ENCODE peak calls at places on chromosomes 12 and 14, in five cellular contexts. S, K, O, F and Y are unnamed samples.

GRCh38 chr14:23366163-23366921 is 1.4 kb upstream of the EFS start:
- DNase-seq in O (no peak), F (peak), S (peak), K (peak), Y (peak)

GRCh38 chr12:52710744-52711143 is 7.4 kb upstream of the KRT77 start:
- DNase-seq in K (no peak), O (no peak), F (no peak), S (no peak), Y (no peak)

GRCh38 chr14:95683793-95684192 is 2.4 kb upstream of the TCL1B start:
- DNase-seq in S (no peak), K (no peak), F (no peak), O (peak), Y (no peak)

GRCh38 chr12:6827437-6827894 is 741 bp upstream of the P3H3 start:
- DNase-seq in S (peak), K (peak), O (peak), F (peak), Y (peak)

GRCh38 chr12:20646239-20646827 is 48.8 kb upstream of the SLCO1C1 start:
- DNase-seq in F (peak), S (no peak), O (peak), K (no peak), Y (no peak)

GRCh38 chr14:104715871-104716270 is 8.2 kb upstream of the ADSS1 start:
- DNase-seq in S (no peak), O (no peak), F (no peak), K (no peak), Y (no peak)

GRCh38 chr12:112978163-112979081 is at the start of gene OAS2:
- DNase-seq in O (peak), K (peak), F (peak), S (peak), Y (peak)

GRCh38 chr12:114342651-114343050 is 63.3 kb downstream of the TBX5 start:
- DNase-seq in F (no peak), O (no peak), S (no peak), K (no peak), Y (no peak)

GRCh38 chr14:68663385-68664076 is 129.3 kb downstream of the ZFP36L1 start:
- DNase-seq in O (no peak), K (no peak), S (peak), F (no peak), Y (no peak)

GRCh38 chr14:94919896-94920295 is 150.0 kb upstream of the GSC start:
- DNase-seq in O (no peak), K (no peak), F (no peak), S (no peak), Y (no peak)

GRCh38 chr14:102500724-102501123 is 8.9 kb downstream of the ANKRD9 start:
- DNase-seq in F (no peak), S (no peak), K (no peak), O (no peak), Y (no peak)

DNA sequence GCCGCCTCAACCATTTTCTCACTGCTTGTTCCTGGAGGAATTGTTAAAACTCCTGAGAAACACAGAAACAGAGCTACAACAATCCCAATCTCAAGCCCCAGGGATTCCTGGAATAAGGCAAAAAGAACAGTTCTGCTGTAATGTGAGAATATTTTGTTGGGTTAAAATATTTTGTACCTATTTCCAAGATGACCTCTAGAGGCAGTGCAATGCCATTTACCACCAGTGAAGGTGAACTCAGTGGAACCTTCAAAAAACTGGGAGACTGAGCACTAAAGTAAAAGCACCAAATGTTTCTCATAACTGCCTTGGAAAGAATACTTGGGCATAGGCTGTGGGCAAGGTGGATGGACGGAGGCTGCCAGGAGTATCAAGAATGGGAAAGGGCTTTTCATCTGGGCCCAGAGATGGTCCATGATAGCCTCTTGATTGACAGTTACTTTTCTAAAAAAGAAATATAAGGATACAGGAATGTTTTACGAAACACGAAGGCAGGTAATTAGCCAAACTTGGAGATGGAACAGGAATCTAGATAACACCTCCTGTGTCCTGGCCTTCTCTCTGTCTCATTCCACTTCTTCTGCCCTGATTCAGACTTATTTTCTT is 334.0 kb upstream of the FLRT2 start:
- DNase-seq in F (no peak), S (no peak), O (no peak), K (no peak), Y (no peak)
- TF ChIP-seq CTCF in F (no peak), S (no peak), O (peak), K (no peak), Y (no peak)

DNA sequence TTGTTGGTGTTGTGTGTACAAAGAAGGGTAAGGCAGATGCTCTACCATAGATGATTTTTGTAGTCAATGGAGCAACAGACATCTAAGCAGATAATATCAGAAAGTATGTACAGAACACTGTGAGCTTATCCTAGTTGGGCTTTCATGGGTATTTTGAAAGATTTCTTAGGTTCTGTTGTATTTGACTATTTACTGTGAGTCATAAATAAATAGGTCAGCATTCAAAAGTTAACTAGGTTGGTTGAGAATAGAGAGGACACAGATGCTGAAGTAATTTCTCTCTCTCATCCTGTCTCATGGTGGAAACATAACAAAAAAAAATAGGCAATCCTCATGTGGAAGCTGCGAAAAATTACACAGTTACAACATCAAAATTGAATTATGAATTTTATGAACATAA is 413.5 kb downstream of the CCDC91 start:
- DNase-seq in O (no peak), F (no peak), K (no peak), S (no peak), Y (no peak)
- TF ChIP-seq POLR2A in O (no peak), F (no peak), K (no peak), S (no peak), Y (no peak)

DNA sequence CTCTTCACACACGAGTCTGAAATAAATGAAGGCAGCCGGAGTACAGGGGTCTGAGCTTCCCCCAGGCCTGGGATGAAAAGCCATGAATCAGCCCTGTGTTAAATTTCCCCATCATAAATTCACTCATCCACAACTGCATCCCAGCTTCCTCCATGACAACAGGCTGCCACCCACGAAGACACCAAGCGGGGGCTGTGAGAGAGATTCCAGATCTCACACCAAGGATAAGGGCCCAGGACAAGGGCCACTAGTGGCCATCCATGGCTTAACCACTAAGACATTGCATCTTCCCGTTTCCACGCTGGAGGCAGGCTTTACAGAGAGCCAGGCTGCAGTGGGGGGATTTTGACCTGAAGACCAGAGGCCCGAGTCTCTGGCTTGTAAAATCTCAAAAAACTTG is 94.0 kb upstream of the NCOR2 start:
- DNase-seq in S (no peak), F (no peak), K (no peak), O (no peak), Y (no peak)
- TF ChIP-seq CTCF in S (no peak), F (peak), K (no peak), O (no peak), Y (no peak)

GRCh38 chr12:76028649-76029277 is 2.8 kb downstream of the PHLDA1 start:
- DNase-seq in K (no peak), F (no peak), S (no peak), O (peak), Y (no peak)

GRCh38 chr12:76031414-76032042 is at the start of gene PHLDA1:
- DNase-seq in K (peak), O (peak), F (peak), S (peak), Y (peak)

GRCh38 chr12:76031081-76031413 is 529 bp downstream of the PHLDA1 start:
- DNase-seq in O (no peak), K (no peak), F (no peak), S (no peak), Y (no peak)

GRCh38 chr12:76030378-76031080 is 1.0 kb downstream of the PHLDA1 start:
- DNase-seq in F (no peak), S (peak), O (no peak), K (peak), Y (no peak)

GRCh38 chr12:76029982-76030377 is 1.6 kb downstream of the PHLDA1 start:
- DNase-seq in F (no peak), O (no peak), K (no peak), S (no peak), Y (no peak)
- TF ChIP-seq POLR2A in F (no peak), O (no peak), K (no peak), S (no peak), Y (no peak)

GRCh38 chr14:43540948-43541347 is 966.1 kb downstream of the FSCB start:
- DNase-seq in S (no peak), K (no peak), F (no peak), O (peak), Y (no peak)
- TF ChIP-seq CTCF in S (no peak), K (no peak), F (no peak), O (peak), Y (no peak)